ENCODE peak calls at places on chromosomes 12 and 14, in five cellular contexts. One of them, this sample, is unnamed.

GRCh38 chr12:14239350-14239934 is 126.0 kb upstream of the ATF7IP start:
- DNase-seq in choroid plexus epithelial cell: peak
- DNase-seq in brain microvascular endothelial cell: peak
- DNase-seq in cerebellar cortex: peak
- DNase-seq in pons: peak
- DNase-seq in this sample: no peak

GRCh38 chr12:30598889-30599288 is 96.8 kb downstream of the IPO8 start:
- DNase-seq in choroid plexus epithelial cell: peak
- DNase-seq in brain microvascular endothelial cell: no peak
- DNase-seq in cerebellar cortex: no peak
- DNase-seq in pons: no peak
- DNase-seq in this sample: no peak

GRCh38 chr12:23221066-23221465 is 596.1 kb downstream of the ETNK1 start:
- DNase-seq in choroid plexus epithelial cell: peak
- DNase-seq in brain microvascular endothelial cell: no peak
- DNase-seq in cerebellar cortex: no peak
- DNase-seq in pons: no peak
- DNase-seq in this sample: no peak

GRCh38 chr12:55877824-55878223 is 35.1 kb upstream of the MMP19 start:
- DNase-seq in choroid plexus epithelial cell: no peak
- DNase-seq in brain microvascular endothelial cell: no peak
- DNase-seq in cerebellar cortex: no peak
- DNase-seq in pons: no peak
- DNase-seq in this sample: no peak

GRCh38 chr12:106780010-106780625 is 5.6 kb downstream of the RIC8B start:
- DNase-seq in choroid plexus epithelial cell: no peak
- DNase-seq in brain microvascular endothelial cell: peak
- DNase-seq in cerebellar cortex: no peak
- DNase-seq in pons: no peak
- DNase-seq in this sample: no peak

GRCh38 chr12:99985129-99985570 is 414 bp upstream of the ANKS1B start:
- DNase-seq in choroid plexus epithelial cell: peak
- DNase-seq in brain microvascular endothelial cell: no peak
- DNase-seq in cerebellar cortex: peak
- DNase-seq in pons: peak
- DNase-seq in this sample: no peak

GRCh38 chr12:53564276-53564675 is 57.0 kb upstream of the NPFF start:
- DNase-seq in choroid plexus epithelial cell: no peak
- DNase-seq in brain microvascular endothelial cell: no peak
- DNase-seq in cerebellar cortex: no peak
- DNase-seq in pons: no peak
- DNase-seq in this sample: no peak

GRCh38 chr12:75177997-75178396 is 31.6 kb downstream of the KCNC2 start:
- DNase-seq in choroid plexus epithelial cell: peak
- DNase-seq in brain microvascular endothelial cell: peak
- DNase-seq in cerebellar cortex: no peak
- DNase-seq in pons: no peak
- DNase-seq in this sample: no peak

GRCh38 chr14:105525861-105526780 is at the start of gene TMEM121:
- DNase-seq in choroid plexus epithelial cell: no peak
- DNase-seq in brain microvascular endothelial cell: no peak
- DNase-seq in cerebellar cortex: peak
- DNase-seq in pons: no peak
- DNase-seq in this sample: peak

GRCh38 chr12:127393896-127394295 is 873.1 kb upstream of the TMEM132C start:
- DNase-seq in choroid plexus epithelial cell: peak
- DNase-seq in brain microvascular endothelial cell: peak
- DNase-seq in cerebellar cortex: peak
- DNase-seq in pons: no peak
- DNase-seq in this sample: no peak

GRCh38 chr14:90291699-90292098 is 35.3 kb downstream of the PSMC1 start:
- DNase-seq in choroid plexus epithelial cell: no peak
- DNase-seq in brain microvascular endothelial cell: no peak
- DNase-seq in cerebellar cortex: no peak
- DNase-seq in pons: no peak
- DNase-seq in this sample: no peak

This sample was measured in midbrain.